ENCODE peak calls at places on chromosomes 13 and 19, in nine cellular contexts. X, I, G, Q, L, D, V, E and B are unnamed samples.
A peak's percentile ranks its signal among the peaks of the same experiment; 100 is the strongest.

GRCh38 chr13:82962422-82962821 is 919.9 kb downstream of the SLITRK1 start:
- DNase-seq in X (no peak), I (no peak), G (no peak), Q (no peak), L (no peak), D (no peak), V (no peak), E (no peak), B (no peak)

GRCh38 chr19:38862321-38863059 is 12.7 kb upstream of the HNRNPL start:
- DNase-seq in X (no peak), I (peak; percentile 36), G (peak; percentile 85), Q (no peak), L (no peak), D (peak; percentile 50), V (no peak), E (no peak), B (no peak)

GRCh38 chr13:53788286-53788685 is 759.7 kb downstream of the OLFM4 start:
- DNase-seq in X (no peak), I (no peak), G (no peak), Q (no peak), L (no peak), D (no peak), V (no peak), E (no peak), B (no peak)

GRCh38 chr19:56119585-56119978 is 1.5 kb downstream of the ZNF787 start:
- DNase-seq in X (no peak), I (peak; percentile 71), G (peak; percentile 48), Q (no peak), L (no peak), D (no peak), V (no peak), E (no peak), B (no peak)

GRCh38 chr13:44884076-44884729 is 105.1 kb downstream of the NUFIP1 start:
- DNase-seq in X (no peak), I (peak; percentile 90), G (no peak), Q (no peak), L (no peak), D (no peak), V (no peak), E (no peak), B (no peak)

GRCh38 chr13:79837741-79838450 is 356.9 kb downstream of the NDFIP2 start:
- DNase-seq in X (no peak), I (peak; percentile 40), G (no peak), Q (no peak), L (no peak), D (no peak), V (no peak), E (no peak), B (no peak)

GRCh38 chr19:10887616-10888367 is 16.4 kb downstream of the CARM1 start:
- DNase-seq in X (no peak), I (peak; percentile 48), G (no peak), Q (no peak), L (no peak), D (no peak), V (no peak), E (no peak), B (no peak)

GRCh38 chr19:42634409-42635232 is 39.9 kb upstream of the CEACAM8 start:
- DNase-seq in X (no peak), I (peak; percentile 68), G (peak; percentile 44), Q (peak; percentile 27), L (no peak), D (peak; percentile 0), V (no peak), E (peak; percentile 61), B (peak; percentile 9)

GRCh38 chr13:60448907-60449510 is 52.0 kb downstream of the TDRD3 start:
- DNase-seq in X (no peak), I (peak; percentile 65), G (peak; percentile 20), Q (no peak), L (no peak), D (peak; percentile 60), V (no peak), E (no peak), B (no peak)

GRCh38 chr19:50507376-50507775 is 3.6 kb downstream of the JOSD2 start:
- DNase-seq in X (no peak), I (no peak), G (no peak), Q (no peak), L (no peak), D (no peak), V (no peak), E (no peak), B (no peak)

GRCh38 chr19:14514215-14514871 is 3.9 kb downstream of the DNAJB1 start:
- DNase-seq in X (no peak), I (no peak), G (no peak), Q (no peak), L (no peak), D (no peak), V (no peak), E (no peak), B (no peak)

GRCh38 chr19:42469311-42470239 is 26.8 kb upstream of the CXCL17 start:
- DNase-seq in X (no peak), I (peak; percentile 19), G (no peak), Q (no peak), L (no peak), D (no peak), V (no peak), E (peak; percentile 43), B (no peak)

GRCh38 chr13:28027070-28027469 is 38.6 kb upstream of the URAD start:
- DNase-seq in X (no peak), I (no peak), G (no peak), Q (no peak), L (no peak), D (no peak), V (no peak), E (no peak), B (no peak)

GRCh38 chr19:41023193-41023592 is 32.1 kb downstream of the CYP2B6 start:
- DNase-seq in X (no peak), I (no peak), G (no peak), Q (no peak), L (no peak), D (no peak), V (no peak), E (no peak), B (no peak)

GRCh38 chr13:95552539-95553270 is at the start of gene CLDN10:
- DNase-seq in X (peak; percentile 60), I (no peak), G (peak; percentile 88), Q (no peak), L (no peak), D (peak; percentile 26), V (no peak), E (peak; percentile 5), B (no peak)